ENCODE peak calls at places on chromosomes 7 and 10, in four cellular contexts. P, Y, M and T are unnamed samples. For H3K9me3, the result is how much of the 10 kb centered on the place peaks cover.

GRCh38 chr7:50718311-50718710 is 64.4 kb downstream of the GRB10 start:
- DNase-seq in P (no peak), Y (no peak), M (no peak), T (no peak)

GRCh38 chr10:120480848-120481247 is 23.8 kb downstream of the PLPP4 start:
- DNase-seq in P (no peak), Y (no peak), M (no peak), T (no peak)

GRCh38 chr7:31017036-31017747 is 34.9 kb upstream of the ADCYAP1R1 start:
- DNase-seq in P (no peak), Y (no peak), M (no peak), T (no peak)

GRCh38 chr10:104246981-104247380 is 7.7 kb upstream of the GSTO1 start:
- DNase-seq in P (no peak), Y (no peak), M (no peak), T (no peak)

GRCh38 chr7:1318661-1319060 is 86.0 kb downstream of the UNCX start:
- DNase-seq in P (no peak), Y (peak), M (peak), T (no peak)

GRCh38 chr7:137591444-137591843 is 247.9 kb upstream of the PTN start:
- DNase-seq in P (no peak), Y (no peak), M (no peak), T (no peak)

GRCh38 chr7:27147211-27148030 is at the start of gene HOXA6:
- DNase-seq in P (peak), Y (peak), M (peak), T (no peak)

GRCh38 chr10:283140-283479 is 147.9 kb downstream of the ZMYND11 start:
- DNase-seq in P (no peak), Y (no peak), M (no peak), T (no peak)

GRCh38 chr7:129831424-129832058 is 121.2 kb downstream of the UBE2H start:
- DNase-seq in P (no peak), Y (no peak), M (no peak), T (no peak)

GRCh38 chr7:20827172-20827571 is 40.5 kb upstream of the SP8 start:
- DNase-seq in P (no peak), Y (no peak), M (no peak), T (no peak)

GRCh38 chr7:98826811-98827231 is 43.0 kb downstream of the TMEM130 start:
- DNase-seq in P (peak), Y (no peak), M (peak), T (peak)

GRCh38 chr7:48872548-48872947 is 51.8 kb upstream of the CDC14C start:
- DNase-seq in P (no peak), Y (no peak), M (no peak), T (no peak)

GRCh38 chr7:80089341-80089740 is 45.3 kb upstream of the GNAI1 start:
- DNase-seq in P (no peak), Y (no peak), M (no peak), T (no peak)

GRCh38 chr10:129760003-129760315 is 204.1 kb downstream of the EBF3 start:
- DNase-seq in P (no peak), Y (peak), M (no peak), T (no peak)

GRCh38 chr10:75230600-75231038 is 5.1 kb downstream of the COMTD1 start:
- DNase-seq in P (peak), Y (peak), M (peak), T (peak)

GRCh38 chr7:40833541-40834234 is 698.9 kb downstream of the SUGCT start:
- DNase-seq in P (no peak), Y (no peak), M (no peak), T (no peak)

GRCh38 chr7:129489491-129489890 is 12.8 kb upstream of the SMKR1 start:
- DNase-seq in P (no peak), Y (no peak), M (no peak), T (no peak)

GRCh38 chr10:90587081-90587491 is 270.8 kb downstream of the HTR7 start:
- DNase-seq in P (no peak), Y (no peak), M (no peak), T (no peak)

GRCh38 chr7:31794851-31795250 is 107.8 kb downstream of the PPP1R17 start:
- DNase-seq in P (no peak), Y (no peak), M (no peak), T (no peak)

GRCh38 chr10:49594594-49594993 is 15.5 kb upstream of the SLC18A3 start:
- DNase-seq in P (no peak), Y (no peak), M (no peak), T (no peak)

GRCh38 chr7:112080441-112080840 is 125.8 kb downstream of the DOCK4 start:
- DNase-seq in P (no peak), Y (no peak), M (no peak), T (no peak)

DNA sequence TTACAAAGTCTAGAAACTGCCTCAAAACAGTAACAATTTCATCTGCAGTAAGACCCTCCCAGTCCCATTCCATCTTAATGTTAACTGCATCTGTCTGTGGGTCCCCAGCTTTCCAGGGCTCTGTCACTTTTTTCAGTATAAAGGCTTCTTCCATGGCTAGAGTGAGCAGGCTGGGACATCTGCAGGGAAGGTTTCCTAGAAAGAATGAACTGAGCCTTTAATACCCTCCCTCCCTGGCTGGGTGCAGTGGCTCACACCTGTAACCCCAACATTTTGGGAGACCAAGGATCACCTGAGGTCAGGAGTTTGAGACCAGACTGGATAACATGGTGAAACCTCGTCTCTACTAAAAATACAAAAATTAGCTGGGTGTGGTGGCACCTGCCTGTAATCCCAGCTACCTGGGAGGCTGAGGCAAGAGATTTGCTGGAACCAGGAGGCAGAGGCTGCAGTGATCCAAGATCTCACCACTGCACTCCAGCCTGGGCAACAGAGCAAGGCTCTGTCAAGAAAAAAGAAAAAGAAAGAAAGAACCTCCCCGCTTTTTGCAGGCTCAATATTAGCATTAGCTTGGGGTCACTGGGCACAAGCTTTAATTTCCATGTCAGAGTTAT is 3.4 kb downstream of the ERV3-1 start:
- DNase-seq in P (no peak), Y (no peak), M (no peak), T (no peak)
- H3K9me3 ChIP-seq in P (under half), Y (under half), M (under half), T (under half)

DNA sequence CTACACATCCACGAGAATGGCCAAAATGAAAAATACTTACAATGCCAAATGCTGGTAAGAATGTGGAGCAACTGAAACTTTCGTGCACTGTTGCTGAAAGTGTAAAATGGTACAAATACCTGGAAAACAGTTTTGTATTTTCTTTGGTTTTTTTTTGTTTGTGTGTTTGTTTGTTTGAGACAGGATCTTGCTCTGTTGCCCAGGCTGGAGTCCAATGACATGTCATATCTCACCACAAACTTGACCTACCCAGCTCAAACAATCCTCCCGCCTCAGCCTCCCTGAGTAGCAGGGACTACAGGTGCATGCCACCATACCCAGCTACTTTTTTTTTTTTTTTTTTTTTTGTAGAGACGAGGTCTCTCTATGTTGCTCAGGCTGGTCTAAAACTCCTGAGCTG is 35.6 kb upstream of the CAV2 start:
- DNase-seq in P (no peak), Y (no peak), M (no peak), T (no peak)
- H3K27ac ChIP-seq in P (no peak), Y (no peak), M (no peak), T (no peak)

GRCh38 chr10:2919016-2919415 is 148.3 kb upstream of the PFKP start:
- DNase-seq in P (no peak), Y (no peak), M (no peak), T (no peak)

GRCh38 chr10:2917926-2918325 is 149.4 kb upstream of the PFKP start:
- DNase-seq in P (no peak), Y (no peak), M (no peak), T (no peak)

GRCh38 chr10:2920166-2920565 is 147.2 kb upstream of the PFKP start:
- DNase-seq in P (no peak), Y (no peak), M (no peak), T (no peak)

GRCh38 chr10:2921956-2922680 is 145.2 kb upstream of the PFKP start:
- DNase-seq in P (no peak), Y (no peak), M (no peak), T (no peak)

GRCh38 chr10:2920638-2921037 is 146.7 kb upstream of the PFKP start:
- DNase-seq in P (no peak), Y (no peak), M (no peak), T (no peak)
- H3K4me3 ChIP-seq in P (no peak), Y (no peak), M (no peak), T (no peak)

GRCh38 chr10:15829495-15829894 is 30.8 kb downstream of the MINDY3 start:
- DNase-seq in P (no peak), Y (no peak), M (no peak), T (no peak)
- H3K9me3 ChIP-seq in P (under half), Y (under half), M (under half), T (under half)

DNA sequence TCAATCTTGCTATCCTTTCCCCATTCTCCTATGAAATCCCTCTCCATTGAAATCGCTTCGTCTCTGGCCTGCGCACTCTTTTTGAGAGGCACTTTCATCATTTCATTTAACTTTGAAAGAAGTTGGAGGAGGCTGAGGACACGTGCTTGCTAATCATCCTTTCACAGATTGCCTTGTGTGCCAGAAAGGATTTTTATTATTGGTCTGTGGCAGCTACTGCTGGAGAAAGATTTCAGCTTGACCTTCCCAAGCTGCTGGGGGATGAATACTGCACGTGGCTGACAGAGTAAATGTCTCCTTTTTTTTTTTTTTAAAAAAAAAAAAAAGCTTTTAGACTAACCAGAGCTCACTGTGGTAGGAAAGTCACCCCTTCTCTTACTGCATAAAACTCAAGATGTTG is 44.2 kb upstream of the KCNIP2 start:
- DNase-seq in P (no peak), Y (no peak), M (no peak), T (no peak)
- H3K27ac ChIP-seq in P (no peak), Y (no peak), M (no peak), T (no peak)

DNA sequence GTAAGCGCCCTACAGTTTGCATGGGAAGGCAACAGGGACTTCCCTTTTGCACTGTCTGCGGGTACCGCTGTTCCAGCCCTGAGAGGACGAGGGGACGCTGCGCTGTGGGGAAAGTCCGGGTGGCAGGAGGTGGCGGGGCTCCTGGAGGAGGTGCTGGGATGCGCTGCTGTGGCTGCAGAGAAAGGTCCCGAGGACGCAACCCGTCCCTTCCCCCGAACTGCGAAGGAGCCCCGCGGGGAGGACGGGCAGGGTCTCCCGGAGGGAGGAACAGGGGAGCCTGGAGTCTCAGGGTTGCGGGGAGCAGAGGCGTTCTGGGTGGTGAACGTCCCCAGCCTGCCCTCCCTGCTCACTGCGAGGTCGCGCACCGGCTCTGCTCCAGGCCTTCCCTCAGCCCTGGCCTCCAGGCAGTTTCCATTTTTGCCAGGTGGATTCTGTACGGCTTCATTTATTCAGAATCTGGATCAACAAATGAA is 91.6 kb downstream of the CXCL12 start:
- DNase-seq in P (no peak), Y (no peak), M (peak), T (no peak)
- H3K4me3 ChIP-seq in P (no peak), Y (peak), M (peak), T (peak)

GRCh38 chr10:131038056-131038455 is 273.5 kb downstream of the TCERG1L start:
- DNase-seq in P (no peak), Y (no peak), M (no peak), T (no peak)
- H3K9me3 ChIP-seq in P (under half), Y (under half), M (under half), T (under half)